ENCODE peak calls at places on chromosome 5, in five cellular contexts. F is GM23248, Y is breast epithelium, C is cardiac muscle cell, S is mammary epithelial cell. Q is an unnamed sample. For H3K9me3, the result is how much of the 10 kb centered on the place peaks cover.

GRCh38 chr5:139064613-139065012 is 133.6 kb downstream of the SIL1 start:
- DNase-seq in F (peak), S (peak), Y (no peak), C (no peak), Q (no peak)

GRCh38 chr5:127851964-127852363 is 148.8 kb downstream of the CCDC192 start:
- DNase-seq in F (no peak), S (no peak), C (no peak), Y (no peak), Q (no peak)

GRCh38 chr5:167576928-167577327 is 714.5 kb upstream of the WWC1 start:
- DNase-seq in Y (no peak), S (no peak), C (no peak), F (no peak), Q (no peak)

GRCh38 chr5:75320341-75320740 is 16.7 kb upstream of the HMGCR start:
- DNase-seq in Y (no peak), S (no peak), F (no peak), C (no peak), Q (no peak)

GRCh38 chr5:173594061-173594460 is 22.4 kb downstream of the BOD1 start:
- DNase-seq in F (peak), Y (no peak), C (no peak), S (no peak), Q (no peak)

GRCh38 chr5:175821790-175822211 is 49.6 kb upstream of the CPLX2 start:
- DNase-seq in C (no peak), F (peak), S (peak), Y (no peak), Q (no peak)

GRCh38 chr5:51386916-51387853 is 3.9 kb downstream of the ISL1 start:
- DNase-seq in F (no peak), Y (no peak), S (no peak), C (peak), Q (no peak)

GRCh38 chr5:150122536-150123481 is 32.8 kb downstream of the PDGFRB start:
- DNase-seq in C (no peak), Y (no peak), S (no peak), F (no peak), Q (no peak)

GRCh38 chr5:120096413-120096812 is 367.7 kb upstream of the PRR16 start:
- DNase-seq in C (no peak), F (peak), Y (no peak), S (peak), Q (no peak)

GRCh38 chr5:175655411-175655810 is 2.5 kb upstream of the HRH2 start:
- DNase-seq in F (no peak), C (no peak), Y (no peak), S (no peak), Q (no peak)

GRCh38 chr5:92652735-92653134 is 928.3 kb downstream of the NR2F1-AS1 start:
- DNase-seq in C (no peak), F (peak), S (no peak), Y (no peak), Q (no peak)

GRCh38 chr5:157205708-157206107 is 25.1 kb downstream of the ITK start:
- DNase-seq in S (no peak), C (no peak), Y (no peak), F (no peak), Q (no peak)

GRCh38 chr5:165869066-165869465 is 2363.6 kb downstream of the MAT2B start:
- DNase-seq in S (no peak), C (no peak), F (no peak), Y (no peak), Q (no peak)
- H3K9me3 ChIP-seq in S (under half), C (under half), F (under half), Y (under half), Q (under half)

DNA sequence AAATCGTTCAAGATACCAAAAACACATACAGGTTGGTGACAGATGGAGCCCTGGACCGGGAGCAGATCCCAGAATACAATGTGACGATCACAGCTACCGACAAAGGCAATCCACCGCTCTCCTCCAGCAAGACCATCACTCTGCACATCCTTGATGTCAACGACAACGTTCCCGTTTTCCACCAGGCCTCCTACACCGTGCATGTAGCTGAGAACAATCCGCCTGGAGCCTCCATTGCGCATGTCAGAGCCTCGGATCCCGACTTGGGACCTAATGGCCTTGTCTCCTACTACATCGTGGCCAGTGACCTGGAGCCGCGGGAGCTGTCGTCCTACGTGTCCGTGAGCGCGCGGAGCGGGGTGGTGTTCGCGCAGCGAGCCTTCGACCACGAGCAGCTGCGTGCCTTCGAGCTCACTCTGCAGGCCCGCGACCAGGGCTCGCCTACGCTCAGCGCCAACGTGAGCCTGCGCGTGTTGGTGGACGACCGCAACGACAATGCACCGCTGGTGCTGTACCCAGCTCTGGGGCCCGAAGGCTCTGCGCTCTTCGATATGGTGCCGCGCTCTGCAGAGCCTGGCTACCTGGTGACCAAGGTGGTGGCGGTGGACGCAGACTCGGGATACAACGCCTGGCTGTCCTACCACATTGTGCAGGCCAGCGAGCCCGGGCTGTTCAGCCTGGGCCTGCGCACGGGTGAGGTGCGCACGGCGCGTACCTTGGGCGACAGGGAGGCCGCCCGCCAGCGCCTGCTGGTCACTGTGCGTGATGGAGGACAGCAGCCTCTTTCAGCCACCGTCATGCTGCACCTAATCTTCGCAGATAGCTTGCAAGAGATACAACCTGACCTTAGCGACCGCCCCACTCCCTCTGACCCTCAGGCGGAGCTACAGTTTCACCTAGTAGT is 1.8 kb downstream of the PCDHGB3 start:
- DNase-seq in Y (no peak), F (no peak), S (no peak), C (no peak), Q (no peak)
- H3K9me3 ChIP-seq in Y (half or more), F (under half), S (under half), C (under half), Q (under half)

DNA sequence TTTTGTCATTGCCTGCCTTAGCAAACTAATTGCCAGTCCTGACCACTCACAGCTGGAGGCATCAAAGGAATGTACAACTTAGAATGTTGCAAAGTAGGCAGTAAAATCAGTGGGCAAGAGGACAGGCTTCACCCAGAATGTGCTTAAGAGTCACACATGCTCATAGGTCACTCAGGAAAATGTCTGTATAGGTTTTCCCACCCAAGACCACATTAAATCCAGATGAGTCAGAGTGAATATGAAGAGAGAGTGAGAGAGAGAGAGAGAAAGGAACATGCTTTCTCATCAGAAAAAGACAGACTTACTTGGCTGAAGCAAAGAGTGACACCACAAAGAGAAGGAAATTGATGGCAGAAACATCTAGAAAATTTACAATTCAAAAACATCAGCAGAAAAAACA is 37.9 kb downstream of the PLEKHG4B start:
- DNase-seq in C (no peak), S (peak), Y (no peak), F (peak), Q (no peak)
- H3K9me3 ChIP-seq in C (under half), S (under half), Y (under half), F (under half), Q (under half)

GRCh38 chr5:136382071-136382470 is 16.7 kb upstream of the TRPC7 start:
- DNase-seq in C (no peak), Y (no peak), F (no peak), S (no peak), Q (no peak)
- H3K9me3 ChIP-seq in C (under half), Y (under half), F (under half), S (under half), Q (under half)

DNA sequence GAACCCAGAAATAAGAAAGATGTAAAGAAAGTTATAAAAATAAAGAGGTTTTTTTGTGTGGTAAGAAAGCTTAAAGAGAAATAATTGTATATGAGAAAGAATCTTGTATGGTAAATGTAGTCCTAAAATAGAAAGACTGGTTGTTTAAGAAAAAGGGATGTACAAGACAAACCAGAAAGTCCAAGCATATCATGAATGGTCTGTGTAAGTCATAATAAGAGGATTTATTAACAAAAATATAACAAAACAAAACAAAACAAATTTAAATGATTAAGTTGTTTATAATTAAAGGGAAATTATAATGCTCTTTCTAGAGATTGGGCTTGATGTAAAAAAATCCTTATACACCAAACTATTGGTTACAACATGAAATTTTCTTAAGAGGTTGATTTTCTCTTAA is 590.4 kb upstream of the PTGER4 start:
- DNase-seq in C (no peak), S (peak), F (no peak), Y (no peak), Q (no peak)
- H3K9me3 ChIP-seq in C (under half), S (under half), F (under half), Y (under half), Q (under half)

DNA sequence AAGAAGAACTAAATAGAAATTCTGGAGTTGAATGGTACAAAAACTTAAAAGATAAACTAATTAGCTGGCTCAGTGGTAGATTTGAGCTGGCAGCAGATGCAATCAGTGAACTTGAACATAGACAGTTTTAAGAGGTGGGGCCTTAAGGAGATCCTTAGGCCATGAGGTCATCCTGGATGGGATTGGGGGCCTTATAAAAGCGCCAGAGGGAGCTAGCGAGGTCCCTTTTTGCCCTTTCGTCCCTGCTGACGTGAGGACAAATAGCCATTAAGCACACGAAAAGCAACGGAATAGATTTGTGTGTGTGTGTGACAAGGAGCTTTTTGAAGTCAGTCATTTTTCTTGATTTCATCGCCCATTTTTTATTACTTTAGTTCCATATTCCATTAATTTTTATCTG is 83.3 kb downstream of the ZNF354C start:
- DNase-seq in C (peak), Y (no peak), S (no peak), F (peak), Q (no peak)
- H3K9me3 ChIP-seq in C (under half), Y (under half), S (under half), F (under half), Q (under half)

DNA sequence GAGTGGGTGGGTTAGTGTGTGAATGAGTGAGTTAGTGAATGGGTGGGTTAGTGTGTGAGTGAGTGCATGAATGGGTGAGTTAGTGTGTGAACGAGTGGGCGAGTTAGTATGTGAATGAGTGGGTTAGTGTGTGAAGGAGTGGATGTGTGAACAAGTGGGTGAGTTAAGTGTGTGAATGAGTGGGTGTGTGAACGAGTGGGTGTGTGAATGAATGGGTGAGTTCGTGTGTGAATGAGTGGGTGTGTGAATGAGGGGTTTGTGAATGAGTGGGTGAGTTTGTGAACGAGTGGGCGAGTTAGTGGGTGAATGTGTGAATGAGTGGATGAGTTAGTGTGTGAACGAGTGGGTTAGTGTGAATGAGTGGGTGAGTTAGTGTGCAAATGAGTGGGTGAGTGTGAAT is 34.0 kb downstream of the NKD2 start:
- DNase-seq in C (no peak), S (no peak), Y (no peak), F (no peak), Q (no peak)
- H3K9me3 ChIP-seq in C (under half), S (under half), Y (under half), F (under half), Q (under half)

Q was measured in CD4-positive, CD25-positive, alpha-beta regulatory T cell.